ENCODE peak calls at places on chromosomes 4 and X, in six cellular contexts. W is adipocyte; I is psoas muscle; P is breast epithelium; N is transverse colon; Z is CD8-positive, alpha-beta memory T cell. H is an unnamed sample. For H3K27me3 and H3K4me1, the result is how much of the 10 kb centered on the place peaks cover.

GRCh38 chr4:143207555-143207954 is 22.8 kb downstream of the USP38 start:
- DNase-seq in W (peak), I (no peak), P (no peak), N (no peak), Z (no peak), H (no peak)

GRCh38 chr4:147733614-147734344 is 1.9 kb downstream of the ARHGAP10 start:
- DNase-seq in W (peak), I (peak), P (no peak), N (no peak), Z (no peak), H (no peak)

GRCh38 chr4:7831330-7831729 is 108.3 kb downstream of the AFAP1 start:
- DNase-seq in W (peak), I (peak), P (no peak), N (no peak), Z (peak), H (no peak)

GRCh38 chrX:141936080-141936479 is 32.4 kb downstream of the MAGEC1 start:
- DNase-seq in W (peak), I (no peak), P (no peak), N (no peak), Z (no peak), H (no peak)

GRCh38 chr4:30726090-30726668 is 6.0 kb downstream of the PCDH7 start:
- DNase-seq in W (peak), I (no peak), P (no peak), N (no peak), Z (no peak), H (no peak)

GRCh38 chr4:106315476-106315967 is 487 bp downstream of the TBCK start:
- DNase-seq in W (peak), I (no peak), P (no peak), N (no peak), Z (peak), H (no peak)

GRCh38 chr4:24800273-24800880 is 5.0 kb downstream of the SOD3 start:
- DNase-seq in W (no peak), I (peak), P (no peak), N (no peak), Z (no peak), H (no peak)

GRCh38 chr4:87624698-87625097 is 16.4 kb downstream of the DSPP start:
- DNase-seq in W (no peak), I (no peak), P (no peak), N (no peak), Z (no peak), H (no peak)

GRCh38 chr4:190018201-190018920 is 8.7 kb downstream of the FRG2 start:
- DNase-seq in W (no peak), I (no peak), P (no peak), N (no peak), Z (no peak), H (no peak)

GRCh38 chrX:51837926-51838325 is 55.5 kb upstream of the MAGED1 start:
- DNase-seq in W (peak), I (peak), P (peak), N (peak), Z (no peak), H (no peak)

GRCh38 chr4:22070256-22070655 is 121.7 kb upstream of the KCNIP4 start:
- DNase-seq in W (no peak), I (no peak), P (no peak), N (no peak), Z (no peak), H (no peak)

GRCh38 chr4:385934-386707 is 48.5 kb downstream of the ZNF141 start:
- DNase-seq in W (no peak), I (no peak), P (no peak), N (no peak), Z (no peak), H (no peak)

GRCh38 chr4:140256941-140257340 is 103.0 kb upstream of the MAML3 start:
- DNase-seq in W (no peak), I (no peak), P (no peak), N (no peak), Z (no peak), H (no peak)

GRCh38 chrX:113260474-113260873 is 419.8 kb upstream of the AMOT start:
- DNase-seq in W (peak), I (no peak), P (no peak), N (no peak), Z (no peak), H (no peak)

GRCh38 chrX:17738002-17738713 is 865 bp downstream of the SCML1 start:
- DNase-seq in W (peak), I (peak), P (peak), N (peak), Z (peak), H (peak)

GRCh38 chrX:1661922-1662221 is 47.0 kb downstream of the ASMT start:
- DNase-seq in W (no peak), I (no peak), P (no peak), N (no peak), Z (no peak), H (no peak)

GRCh38 chr4:78749972-78750727 is 26.0 kb upstream of the BMP2K start:
- DNase-seq in W (peak), I (no peak), P (no peak), N (no peak), Z (no peak), H (no peak)

GRCh38 chr4:2936773-2937145 is 26.4 kb downstream of the NOP14 start:
- DNase-seq in W (no peak), I (peak), P (peak), N (no peak), Z (peak), H (no peak)

GRCh38 chr4:119508281-119508680 is 120.3 kb downstream of the PDE5A start:
- DNase-seq in W (peak), I (no peak), P (no peak), N (no peak), Z (no peak), H (no peak)

GRCh38 chr4:5923306-5923830 is 30.5 kb upstream of the CRMP1 start:
- DNase-seq in W (no peak), I (no peak), P (no peak), N (no peak), Z (no peak), H (no peak)
- H3K27me3 ChIP-seq in W (half or more), I (under half), P (under half), N (under half), Z (under half), H (under half)

DNA sequence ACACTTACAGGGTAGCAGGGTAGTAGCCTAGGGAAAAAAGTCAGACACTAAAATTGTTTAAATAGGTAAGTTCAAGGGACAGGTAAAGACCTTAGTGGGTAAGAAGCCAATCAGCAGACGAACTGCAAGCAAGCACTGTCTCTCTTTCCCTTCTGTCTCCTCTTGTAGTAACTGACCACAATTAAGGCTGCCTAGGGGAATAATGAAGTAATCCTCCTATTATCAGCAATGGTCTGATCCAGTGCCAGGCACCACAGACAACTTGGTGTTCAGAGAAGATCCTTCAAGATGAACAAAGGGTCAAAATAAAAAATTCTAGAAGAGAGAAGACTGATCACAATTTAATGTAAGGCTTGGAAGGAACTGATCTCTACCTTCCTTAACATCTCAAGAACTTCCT is 62.9 kb downstream of the ELOVL6 start:
- DNase-seq in W (no peak), I (no peak), P (no peak), N (no peak), Z (no peak), H (no peak)
- H3K4me1 ChIP-seq in W (under half), I (under half), P (under half), N (under half), Z (under half), H (under half)

GRCh38 chr4:151035321-151035720 is 20.2 kb upstream of the LRBA start:
- DNase-seq in W (no peak), I (no peak), P (no peak), N (peak), Z (no peak), H (no peak)

GRCh38 chr4:151038452-151039157 is 23.5 kb upstream of the LRBA start:
- DNase-seq in W (no peak), I (no peak), P (no peak), N (no peak), Z (no peak), H (no peak)

GRCh38 chr4:151039733-151040132 is 24.6 kb upstream of the LRBA start:
- DNase-seq in W (no peak), I (no peak), P (no peak), N (no peak), Z (no peak), H (no peak)

GRCh38 chr4:151031831-151032605 is 16.9 kb upstream of the LRBA start:
- DNase-seq in W (peak), I (no peak), P (no peak), N (no peak), Z (no peak), H (no peak)

DNA sequence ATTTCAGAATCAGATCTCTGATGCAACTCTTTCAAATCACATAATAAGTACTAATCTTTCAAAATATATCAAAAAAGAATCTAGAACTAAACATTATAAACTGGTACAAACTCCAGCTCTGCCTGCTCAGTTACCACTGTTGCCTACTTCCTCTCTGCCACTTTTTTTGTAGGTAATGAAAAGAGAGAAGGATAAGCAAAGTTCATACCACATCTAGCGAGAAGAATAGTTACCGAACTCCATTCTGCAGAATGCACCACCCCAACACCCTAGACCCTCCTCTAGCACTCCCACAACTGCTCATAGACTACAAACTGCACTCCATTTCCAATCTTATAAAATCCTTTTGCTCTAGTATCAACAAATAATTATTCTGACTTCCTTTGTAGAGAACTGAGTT is 19.7 kb upstream of the LRBA start:
- DNase-seq in W (no peak), I (no peak), P (no peak), N (no peak), Z (no peak), H (no peak)
- H3K27me3 ChIP-seq in W (under half), I (under half), P (under half), N (under half), Z (under half), H (under half)

GRCh38 chr4:76210502-76210901 is 3.1 kb downstream of the SCARB2 start:
- DNase-seq in W (no peak), I (no peak), P (no peak), N (no peak), Z (no peak), H (no peak)
- H3K4me1 ChIP-seq in W (half or more), I (half or more), P (under half), N (half or more), Z (under half), H (under half)

DNA sequence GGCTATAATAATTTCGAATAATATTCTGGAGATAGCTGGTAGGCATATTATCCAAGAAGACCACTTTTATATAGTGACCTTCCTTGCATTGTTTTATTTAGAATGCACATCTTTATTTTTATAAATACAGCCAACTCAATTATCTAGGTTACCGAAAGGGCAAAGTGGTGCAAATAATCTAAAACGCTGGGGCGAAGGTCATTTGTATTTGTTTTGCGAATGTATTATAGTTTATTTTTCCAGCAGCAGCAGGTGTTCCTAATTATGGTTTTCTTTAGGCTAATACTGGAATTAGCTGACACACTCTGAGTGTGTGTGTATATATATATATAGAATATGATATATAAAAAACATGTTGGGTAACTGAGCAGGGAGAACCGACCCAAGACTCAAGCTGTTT is 48.1 kb upstream of the RAP2C start:
- DNase-seq in W (no peak), I (no peak), P (no peak), N (no peak), Z (no peak), H (no peak)
- H3K27me3 ChIP-seq in W (under half), I (under half), P (under half), N (under half), Z (under half), H (under half)

DNA sequence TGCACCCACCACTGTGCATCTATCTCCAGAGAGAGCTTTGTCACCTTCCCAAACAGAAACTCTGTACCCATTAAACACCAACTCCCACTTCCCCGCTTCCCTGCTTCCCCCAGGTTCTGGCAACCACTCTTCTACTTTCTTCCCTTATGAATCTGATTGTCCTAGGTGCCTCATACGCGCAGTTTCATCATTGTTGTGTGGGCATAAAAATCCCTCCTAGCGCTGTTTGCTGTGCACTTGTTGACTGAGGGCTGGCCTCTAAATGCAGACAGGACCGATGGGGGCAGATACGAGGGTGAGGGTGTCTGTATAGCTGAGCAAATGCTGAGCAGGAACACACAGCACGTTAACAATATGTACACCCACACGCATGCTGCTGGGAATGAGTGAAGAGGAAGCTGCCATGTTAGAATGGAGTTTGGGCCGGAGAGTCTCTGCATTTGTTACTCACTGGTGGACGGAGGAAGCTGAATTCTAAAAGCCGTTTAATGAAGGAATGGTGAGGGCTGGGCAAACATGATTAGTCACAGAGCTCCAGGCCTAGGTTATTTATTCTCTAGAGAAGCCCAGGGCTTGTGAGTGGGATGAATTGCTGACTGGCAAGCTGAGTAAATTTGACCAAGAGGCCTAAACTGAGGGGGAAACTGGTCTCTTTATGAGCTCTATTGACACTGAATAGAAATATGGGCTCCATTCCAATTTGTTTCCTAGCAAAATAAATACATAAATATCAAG is 95.7 kb upstream of the RPS6KA3 start:
- DNase-seq in W (peak), I (no peak), P (no peak), N (no peak), Z (no peak), H (no peak)
- H3K4me1 ChIP-seq in W (under half), I (under half), P (under half), N (under half), Z (under half), H (under half)

GRCh38 chr4:93829531-93830089 is 1.1 kb downstream of the ATOH1 start:
- DNase-seq in W (no peak), I (no peak), P (no peak), N (no peak), Z (no peak), H (no peak)
- H3K27me3 ChIP-seq in W (half or more), I (half or more), P (under half), N (half or more), Z (under half), H (under half)